ENCODE peak calls at places on chromosomes 1 and 21, in seven cellular contexts. O is tibial nerve, F is body of pancreas, X is endothelial cell of umbilical vein, A is A549, V is heart left ventricle, C is IMR-90. W is an unnamed sample.

GRCh38 chr1:224454337-224455055 is 19.9 kb upstream of the WDR26 start:
- DNase-seq in O (no peak), F (peak; percentile 72), X (no peak), A (no peak), V (no peak), C (no peak), W (no peak)

GRCh38 chr1:84613026-84613425 is 38.8 kb upstream of the CTBS start:
- DNase-seq in O (no peak), F (no peak), X (no peak), A (no peak), V (no peak), C (peak; percentile 56), W (no peak)

GRCh38 chr21:31216206-31216605 is 127.9 kb downstream of the TIAM1 start:
- DNase-seq in O (no peak), F (no peak), X (no peak), A (no peak), V (no peak), C (peak; percentile 26), W (no peak)

GRCh38 chr1:35573198-35573775 is at the start of gene TFAP2E:
- DNase-seq in O (peak; percentile 25), F (peak; percentile 66), X (peak; percentile 36), A (peak; percentile 66), V (no peak), C (no peak), W (no peak)

GRCh38 chr1:93773049-93773838 is 91.6 kb upstream of the BCAR3 start:
- DNase-seq in O (no peak), F (no peak), X (no peak), A (no peak), V (no peak), C (no peak), W (no peak)

GRCh38 chr1:4653328-4653660 is 1.1 kb upstream of the AJAP1 start:
- DNase-seq in O (no peak), F (no peak), X (no peak), A (no peak), V (no peak), C (no peak), W (no peak)

GRCh38 chr1:242318140-242318539 is 206.4 kb downstream of the PLD5 start:
- DNase-seq in O (no peak), F (no peak), X (no peak), A (no peak), V (no peak), C (no peak), W (no peak)

GRCh38 chr1:52122424-52122823 is 19.5 kb upstream of the ZFYVE9 start:
- DNase-seq in O (no peak), F (peak; percentile 56), X (no peak), A (no peak), V (no peak), C (no peak), W (no peak)

GRCh38 chr1:11227106-11228077 is 35.0 kb downstream of the MTOR start:
- DNase-seq in O (no peak), F (no peak), X (no peak), A (no peak), V (no peak), C (no peak), W (no peak)

GRCh38 chr1:60281360-60281932 is 207.9 kb upstream of the C1orf87 start:
- DNase-seq in O (peak; percentile 70), F (peak; percentile 76), X (peak; percentile 92), A (peak; percentile 47), V (no peak), C (peak; percentile 30), W (peak; percentile 30)

GRCh38 chr21:34112316-34113033 is 39.1 kb downstream of the MRPS6 start:
- DNase-seq in O (no peak), F (no peak), X (no peak), A (no peak), V (no peak), C (no peak), W (no peak)

GRCh38 chr1:168570652-168571051 is 5.8 kb upstream of the XCL1 start:
- DNase-seq in O (no peak), F (no peak), X (no peak), A (no peak), V (no peak), C (no peak), W (no peak)

GRCh38 chr1:59367269-59368006 is 70.5 kb downstream of the FGGY start:
- DNase-seq in O (peak; percentile 75), F (peak; percentile 64), X (no peak), A (no peak), V (peak; percentile 65), C (peak; percentile 94), W (peak; percentile 74)

GRCh38 chr21:28801906-28802305 is 190.8 kb downstream of the LTN1 start:
- DNase-seq in O (no peak), F (no peak), X (no peak), A (no peak), V (no peak), C (peak; percentile 87), W (no peak)

GRCh38 chr1:71490432-71490831 is 409.6 kb upstream of the ZRANB2 start:
- DNase-seq in O (no peak), F (no peak), X (no peak), A (no peak), V (no peak), C (peak; percentile 63), W (no peak)

GRCh38 chr1:65235867-65236805 is 73.2 kb upstream of the DNAJC6 start:
- DNase-seq in O (no peak), F (no peak), X (peak; percentile 52), A (no peak), V (no peak), C (peak; percentile 37), W (no peak)

GRCh38 chr1:236489710-236490377 is 33.9 kb upstream of the LGALS8 start:
- DNase-seq in O (peak; percentile 46), F (peak; percentile 69), X (peak; percentile 37), A (peak; percentile 80), V (no peak), C (peak; percentile 55), W (no peak)

GRCh38 chr1:93352376-93352775 is 6.7 kb downstream of the DR1 start:
- DNase-seq in O (no peak), F (no peak), X (no peak), A (no peak), V (no peak), C (no peak), W (no peak)

GRCh38 chr1:109914587-109915240 is 4.1 kb downstream of the CSF1 start:
- DNase-seq in O (no peak), F (no peak), X (no peak), A (no peak), V (no peak), C (peak; percentile 29), W (no peak)

GRCh38 chr21:39938086-39938611 is 70.9 kb downstream of the PCP4 start:
- DNase-seq in O (no peak), F (peak; percentile 41), X (no peak), A (no peak), V (no peak), C (no peak), W (no peak)

GRCh38 chr1:230215049-230215448 is 148.0 kb downstream of the GALNT2 start:
- DNase-seq in O (peak; percentile 61), F (peak; percentile 76), X (peak; percentile 92), A (no peak), V (no peak), C (peak; percentile 64), W (peak; percentile 60)

GRCh38 chr1:23403038-23403336 is 21.6 kb downstream of the TCEA3 start:
- DNase-seq in O (peak; percentile 14), F (no peak), X (peak; percentile 80), A (peak; percentile 76), V (no peak), C (peak; percentile 86), W (peak; percentile 48)

GRCh38 chr1:156581661-156582387 is 2.3 kb downstream of the TTC24 start:
- DNase-seq in O (no peak), F (no peak), X (no peak), A (no peak), V (no peak), C (no peak), W (no peak)

DNA sequence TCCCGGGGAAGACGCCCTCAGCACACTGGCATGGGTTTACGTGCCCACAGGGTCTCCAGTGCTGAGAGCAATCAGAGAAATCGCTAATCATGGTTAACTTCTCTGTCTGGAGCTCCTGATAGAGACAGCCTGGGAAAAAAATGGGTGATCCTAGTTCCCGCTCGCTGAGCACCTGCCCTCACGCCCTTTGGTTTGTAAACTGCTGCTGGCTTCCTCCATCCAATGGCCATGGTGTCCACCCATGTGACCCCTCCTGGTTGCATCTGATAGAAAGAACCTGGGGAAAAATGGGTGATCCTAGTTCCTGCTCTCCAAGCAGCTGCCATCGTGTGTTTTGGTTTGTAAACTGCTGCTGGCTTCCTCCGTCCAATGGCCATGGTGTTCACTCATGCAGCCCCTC is 402.2 kb downstream of the PRDM2 start:
- DNase-seq in O (no peak), F (no peak), X (no peak), A (no peak), V (no peak), C (no peak), W (no peak)
- TF ChIP-seq POLR2A in O (no peak), F (no peak), X (no peak), A (no peak), V (no peak), C (no peak), W (no peak)

GRCh38 chr1:118322369-118322768 is 137.3 kb upstream of the SPAG17 start:
- DNase-seq in O (no peak), F (no peak), X (no peak), A (no peak), V (no peak), C (no peak), W (no peak)

GRCh38 chr1:118325545-118326225 is 140.7 kb upstream of the SPAG17 start:
- DNase-seq in O (no peak), F (no peak), X (no peak), A (no peak), V (no peak), C (no peak), W (no peak)

DNA sequence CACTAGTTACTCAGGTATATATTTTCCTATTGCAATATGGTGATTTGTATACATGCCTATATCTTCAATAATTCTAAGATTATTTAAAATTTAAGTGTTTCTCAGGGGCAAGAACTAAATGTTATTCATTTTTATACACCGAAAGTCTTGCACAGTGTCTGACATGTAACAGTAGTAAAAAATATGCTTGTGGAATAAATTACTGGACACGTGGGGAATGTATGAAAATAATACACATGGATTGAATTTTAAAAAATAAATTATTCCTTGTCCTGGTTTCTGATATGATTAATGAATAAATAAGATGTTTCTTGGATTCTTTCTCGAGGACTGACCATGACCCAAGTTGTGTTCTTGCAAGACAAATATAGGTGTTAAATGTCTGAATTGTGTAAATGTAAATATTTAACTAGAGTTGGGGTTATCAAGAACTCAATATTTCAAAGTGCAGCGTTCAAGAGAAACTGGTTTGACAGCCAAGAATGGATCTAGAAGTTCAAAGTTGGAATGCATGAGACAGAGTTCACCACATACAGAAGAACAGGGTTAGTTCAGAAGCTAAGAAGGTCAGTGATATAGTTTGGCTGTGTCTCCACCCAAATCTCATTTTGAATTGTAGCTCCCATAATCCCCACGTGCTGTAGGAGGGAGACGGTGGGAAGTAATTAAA is 142.1 kb upstream of the SPAG17 start:
- DNase-seq in O (no peak), F (peak; percentile 11), X (no peak), A (no peak), V (no peak), C (no peak), W (no peak)
- H3K4me3 ChIP-seq in O (no peak overlapping the region), F (no peak overlapping the region), X (no peak overlapping the region), A (no peak overlapping the region), V (no peak overlapping the region), C (no peak overlapping the region), W (no peak overlapping the region)

GRCh38 chr1:1329304-1330210 is 1.5 kb upstream of the TAS1R3 start:
- DNase-seq in O (no peak), F (no peak), X (no peak), A (no peak), V (no peak), C (no peak), W (no peak)
- TF ChIP-seq POLR2A in O (no peak), F (no peak), X (peak; percentile 23), A (no peak), V (peak; percentile 30), C (no peak), W (no peak)

GRCh38 chr1:151840421-151840820 is 801 bp upstream of the C2CD4D start:
- DNase-seq in O (no peak), F (no peak), X (no peak), A (no peak), V (no peak), C (no peak), W (no peak)
- H3K4me3 ChIP-seq in O (no peak overlapping the region), F (no peak overlapping the region), X (no peak overlapping the region), A (no peak overlapping the region), V (no peak overlapping the region), C (no peak overlapping the region), W (no peak overlapping the region)